ENCODE peak calls at places on chromosomes 16 and 17, in four cellular contexts. B is HS-27A, V is left ventricle myocardium superior, D is activated T-helper 1 cell treated with Interleukin-2 at 50 U/mL for 16 hours. S is an unnamed sample.

GRCh38 chr16:17590711-17591654 is 120.2 kb upstream of the XYLT1 start:
- DNase-seq in B (no peak), V (no peak), D (peak), S (peak)

GRCh38 chr16:60074378-60074777 is 1340.3 kb upstream of the GOT2 start:
- DNase-seq in B (no peak), V (no peak), D (no peak), S (no peak)

GRCh38 chr17:76714822-76715461 is 4.2 kb upstream of the MXRA7 start:
- DNase-seq in B (no peak), V (peak), D (peak), S (peak)

GRCh38 chr17:63754046-63754445 is 12.4 kb upstream of the STRADA start:
- DNase-seq in B (no peak), V (no peak), D (no peak), S (no peak)

GRCh38 chr17:4161179-4161559 is 18.2 kb downstream of the CYB5D2 start:
- DNase-seq in B (peak), V (no peak), D (no peak), S (no peak)

GRCh38 chr16:70659953-70660671 is 13.8 kb downstream of the IL34 start:
- DNase-seq in B (no peak), V (no peak), D (no peak), S (no peak)

GRCh38 chr16:49644143-49644460 is 211.8 kb downstream of the ZNF423 start:
- DNase-seq in B (no peak), V (no peak), D (no peak), S (no peak)

GRCh38 chr16:71630808-71631207 is 4.8 kb downstream of the MARVELD3 start:
- DNase-seq in B (no peak), V (no peak), D (no peak), S (no peak)

GRCh38 chr17:73292031-73292531 is 19.7 kb downstream of the CDC42EP4 start:
- DNase-seq in B (no peak), V (peak), D (no peak), S (no peak)

GRCh38 chr17:50210249-50211225 is 9.1 kb upstream of the COL1A1 start:
- DNase-seq in B (peak), V (peak), D (no peak), S (no peak)

GRCh38 chr17:59830007-59830630 is 62.6 kb downstream of the TUBD1 start:
- DNase-seq in B (no peak), V (no peak), D (no peak), S (peak)

GRCh38 chr16:69111831-69112230 is 6.4 kb downstream of the HAS3 start:
- DNase-seq in B (no peak), V (no peak), D (no peak), S (no peak)

GRCh38 chr16:6428861-6429260 is 903.8 kb upstream of the RBFOX1 start:
- DNase-seq in B (no peak), V (no peak), D (no peak), S (no peak)

GRCh38 chr16:10579965-10580918 is at the start of gene EMP2:
- DNase-seq in B (peak), V (peak), D (no peak), S (no peak)

GRCh38 chr16:31421587-31421986 is 6.6 kb downstream of the COX6A2 start:
- DNase-seq in B (no peak), V (no peak), D (no peak), S (peak)

GRCh38 chr16:4651842-4652241 is 27.2 kb downstream of the MGRN1 start:
- DNase-seq in B (no peak), V (no peak), D (no peak), S (no peak)

GRCh38 chr16:9932000-9932399 is 250.2 kb downstream of the GRIN2A start:
- DNase-seq in B (no peak), V (no peak), D (no peak), S (no peak)

GRCh38 chr16:89375021-89375420 is 115.3 kb downstream of the ANKRD11 start:
- DNase-seq in B (no peak), V (no peak), D (no peak), S (no peak)

GRCh38 chr16:48612621-48613020 is 2.6 kb upstream of the N4BP1 start:
- DNase-seq in B (no peak), V (no peak), D (no peak), S (no peak)

GRCh38 chr17:74639704-74640142 is 16.2 kb upstream of the CD300E start:
- DNase-seq in B (no peak), V (no peak), D (no peak), S (no peak)

GRCh38 chr17:76054112-76054476 is 18.2 kb downstream of the SRP68 start:
- DNase-seq in B (no peak), V (no peak), D (no peak), S (no peak)

GRCh38 chr17:80376531-80376930 is 38.4 kb upstream of the ENDOV start:
- DNase-seq in B (no peak), V (no peak), D (no peak), S (no peak)

GRCh38 chr17:18139949-18140348 is 31.4 kb downstream of the MYO15A start:
- DNase-seq in B (no peak), V (no peak), D (no peak), S (no peak)

GRCh38 chr16:80803341-80804060 is 897 bp downstream of the CDYL2 start:
- DNase-seq in B (no peak), V (peak), D (peak), S (peak)

GRCh38 chr17:19306160-19307111 is 56.1 kb downstream of the B9D1 start:
- DNase-seq in B (no peak), V (no peak), D (no peak), S (no peak)

GRCh38 chr17:50440172-50440837 is 14.3 kb downstream of the ACSF2 start:
- DNase-seq in B (no peak), V (no peak), D (no peak), S (no peak)

GRCh38 chr17:45851464-45851863 is 6.8 kb downstream of the SPPL2C start:
- DNase-seq in B (no peak), V (no peak), D (no peak), S (no peak)

GRCh38 chr17:57420674-57421392 is 164.5 kb downstream of the MSI2 start:
- DNase-seq in B (no peak), V (no peak), D (no peak), S (no peak)

GRCh38 chr17:38455288-38455915 is 27.1 kb downstream of the ARHGAP23 start:
- DNase-seq in B (no peak), V (no peak), D (no peak), S (no peak)

GRCh38 chr16:11076259-11077018 is 132.1 kb downstream of the CLEC16A start:
- DNase-seq in B (no peak), V (no peak), D (no peak), S (no peak)

GRCh38 chr17:46039592-46040186 is 40.6 kb downstream of the STH start:
- DNase-seq in B (no peak), V (peak), D (no peak), S (no peak)

GRCh38 chr17:59561042-59561441 is 4.4 kb upstream of the DHX40 start:
- DNase-seq in B (no peak), V (no peak), D (no peak), S (no peak)

GRCh38 chr16:79370736-79371135 is 229.8 kb downstream of the MAF start:
- DNase-seq in B (no peak), V (no peak), D (no peak), S (no peak)

GRCh38 chr17:15266325-15266950 is 1.3 kb upstream of the PMP22 start:
- DNase-seq in B (no peak), V (no peak), D (no peak), S (no peak)

GRCh38 chr17:74467221-74467951 is 952 bp downstream of the CD300A start:
- DNase-seq in B (no peak), V (peak), D (no peak), S (no peak)

GRCh38 chr16:27330542-27330941 is 16.8 kb downstream of the IL4R start:
- DNase-seq in B (no peak), V (peak), D (no peak), S (no peak)

GRCh38 chr16:50683689-50684374 is 2.7 kb upstream of the SNX20 start:
- DNase-seq in B (no peak), V (no peak), D (no peak), S (peak)